ENCODE peak calls at places on chromosome 22, in six cellular contexts. One of them, this sample, is unnamed.

GRCh38 chr22:27719535-27720227 is 81.9 kb downstream of the MN1 start:
- DNase-seq in stimulated activated CD8-positive, alpha-beta memory T cell treated with anti-CD3 and anti-CD28 coated beads, Interleukin-15, amount 100 ng/mL, for 24 hours: no peak
- DNase-seq in T1000: no peak
- DNase-seq in AG09309: no peak
- DNase-seq in GOT3: no peak
- DNase-seq in HT1080: peak
- DNase-seq in this sample: no peak

GRCh38 chr22:45834795-45835194 is 142.2 kb downstream of the WNT7B start:
- DNase-seq in stimulated activated CD8-positive, alpha-beta memory T cell treated with anti-CD3 and anti-CD28 coated beads, Interleukin-15, amount 100 ng/mL, for 24 hours: no peak
- DNase-seq in T1000: no peak
- DNase-seq in AG09309: no peak
- DNase-seq in GOT3: no peak
- DNase-seq in HT1080: no peak
- DNase-seq in this sample: no peak

GRCh38 chr22:40552070-40552469 is 84.4 kb downstream of the MRTFA start:
- DNase-seq in stimulated activated CD8-positive, alpha-beta memory T cell treated with anti-CD3 and anti-CD28 coated beads, Interleukin-15, amount 100 ng/mL, for 24 hours: no peak
- DNase-seq in T1000: no peak
- DNase-seq in AG09309: no peak
- DNase-seq in GOT3: no peak
- DNase-seq in HT1080: no peak
- DNase-seq in this sample: no peak

GRCh38 chr22:37501610-37502341 is 15.6 kb upstream of the MFNG start:
- DNase-seq in stimulated activated CD8-positive, alpha-beta memory T cell treated with anti-CD3 and anti-CD28 coated beads, Interleukin-15, amount 100 ng/mL, for 24 hours: no peak
- DNase-seq in T1000: no peak
- DNase-seq in AG09309: peak
- DNase-seq in GOT3: no peak
- DNase-seq in HT1080: peak
- DNase-seq in this sample: no peak

GRCh38 chr22:38230108-38230825 is 28.5 kb downstream of the MAFF start:
- DNase-seq in stimulated activated CD8-positive, alpha-beta memory T cell treated with anti-CD3 and anti-CD28 coated beads, Interleukin-15, amount 100 ng/mL, for 24 hours: no peak
- DNase-seq in T1000: no peak
- DNase-seq in AG09309: no peak
- DNase-seq in GOT3: no peak
- DNase-seq in HT1080: no peak
- DNase-seq in this sample: no peak

GRCh38 chr22:44801476-44801875 is 49.1 kb downstream of the ARHGAP8 start:
- DNase-seq in stimulated activated CD8-positive, alpha-beta memory T cell treated with anti-CD3 and anti-CD28 coated beads, Interleukin-15, amount 100 ng/mL, for 24 hours: no peak
- DNase-seq in T1000: no peak
- DNase-seq in AG09309: no peak
- DNase-seq in GOT3: no peak
- DNase-seq in HT1080: no peak
- DNase-seq in this sample: no peak

GRCh38 chr22:27673839-27674238 is 127.7 kb downstream of the MN1 start:
- DNase-seq in stimulated activated CD8-positive, alpha-beta memory T cell treated with anti-CD3 and anti-CD28 coated beads, Interleukin-15, amount 100 ng/mL, for 24 hours: no peak
- DNase-seq in T1000: no peak
- DNase-seq in AG09309: no peak
- DNase-seq in GOT3: no peak
- DNase-seq in HT1080: no peak
- DNase-seq in this sample: no peak

GRCh38 chr22:48098243-48098935 is 1335.9 kb downstream of the TBC1D22A start:
- DNase-seq in stimulated activated CD8-positive, alpha-beta memory T cell treated with anti-CD3 and anti-CD28 coated beads, Interleukin-15, amount 100 ng/mL, for 24 hours: no peak
- DNase-seq in T1000: no peak
- DNase-seq in AG09309: no peak
- DNase-seq in GOT3: no peak
- DNase-seq in HT1080: no peak
- DNase-seq in this sample: peak

GRCh38 chr22:38861170-38861874 is 10.7 kb downstream of the CBX6 start:
- DNase-seq in stimulated activated CD8-positive, alpha-beta memory T cell treated with anti-CD3 and anti-CD28 coated beads, Interleukin-15, amount 100 ng/mL, for 24 hours: no peak
- DNase-seq in T1000: no peak
- DNase-seq in AG09309: no peak
- DNase-seq in GOT3: no peak
- DNase-seq in HT1080: no peak
- DNase-seq in this sample: no peak

GRCh38 chr22:49979587-49980264 is 19.2 kb downstream of the PIM3 start:
- DNase-seq in stimulated activated CD8-positive, alpha-beta memory T cell treated with anti-CD3 and anti-CD28 coated beads, Interleukin-15, amount 100 ng/mL, for 24 hours: no peak
- DNase-seq in T1000: no peak
- DNase-seq in AG09309: no peak
- DNase-seq in GOT3: no peak
- DNase-seq in HT1080: peak
- DNase-seq in this sample: no peak

GRCh38 chr22:30186535-30186934 is 60.0 kb downstream of the LIF start:
- DNase-seq in stimulated activated CD8-positive, alpha-beta memory T cell treated with anti-CD3 and anti-CD28 coated beads, Interleukin-15, amount 100 ng/mL, for 24 hours: no peak
- DNase-seq in T1000: no peak
- DNase-seq in AG09309: no peak
- DNase-seq in GOT3: no peak
- DNase-seq in HT1080: no peak
- DNase-seq in this sample: no peak

GRCh38 chr22:46851941-46852340 is 89.5 kb downstream of the TBC1D22A start:
- DNase-seq in stimulated activated CD8-positive, alpha-beta memory T cell treated with anti-CD3 and anti-CD28 coated beads, Interleukin-15, amount 100 ng/mL, for 24 hours: no peak
- DNase-seq in T1000: no peak
- DNase-seq in AG09309: no peak
- DNase-seq in GOT3: no peak
- DNase-seq in HT1080: no peak
- DNase-seq in this sample: no peak

GRCh38 chr22:23836281-23836680 is 2.5 kb downstream of the DERL3 start:
- DNase-seq in stimulated activated CD8-positive, alpha-beta memory T cell treated with anti-CD3 and anti-CD28 coated beads, Interleukin-15, amount 100 ng/mL, for 24 hours: no peak
- DNase-seq in T1000: no peak
- DNase-seq in AG09309: no peak
- DNase-seq in GOT3: no peak
- DNase-seq in HT1080: no peak
- DNase-seq in this sample: no peak

GRCh38 chr22:46933526-46933925 is 171.1 kb downstream of the TBC1D22A start:
- DNase-seq in stimulated activated CD8-positive, alpha-beta memory T cell treated with anti-CD3 and anti-CD28 coated beads, Interleukin-15, amount 100 ng/mL, for 24 hours: no peak
- DNase-seq in T1000: no peak
- DNase-seq in AG09309: no peak
- DNase-seq in GOT3: no peak
- DNase-seq in HT1080: no peak
- DNase-seq in this sample: no peak

GRCh38 chr22:37747090-37747714 is 50.4 kb downstream of the TRIOBP start:
- DNase-seq in stimulated activated CD8-positive, alpha-beta memory T cell treated with anti-CD3 and anti-CD28 coated beads, Interleukin-15, amount 100 ng/mL, for 24 hours: no peak
- DNase-seq in T1000: peak
- DNase-seq in AG09309: no peak
- DNase-seq in GOT3: no peak
- DNase-seq in HT1080: peak
- DNase-seq in this sample: no peak

GRCh38 chr22:20903093-20903492 is 14.1 kb upstream of the CRKL start:
- DNase-seq in stimulated activated CD8-positive, alpha-beta memory T cell treated with anti-CD3 and anti-CD28 coated beads, Interleukin-15, amount 100 ng/mL, for 24 hours: no peak
- DNase-seq in T1000: no peak
- DNase-seq in AG09309: no peak
- DNase-seq in GOT3: no peak
- DNase-seq in HT1080: no peak
- DNase-seq in this sample: no peak

GRCh38 chr22:23503736-23504440 is 76.2 kb downstream of the IGLL1 start:
- DNase-seq in stimulated activated CD8-positive, alpha-beta memory T cell treated with anti-CD3 and anti-CD28 coated beads, Interleukin-15, amount 100 ng/mL, for 24 hours: no peak
- DNase-seq in T1000: no peak
- DNase-seq in AG09309: no peak
- DNase-seq in GOT3: no peak
- DNase-seq in HT1080: no peak
- DNase-seq in this sample: no peak

GRCh38 chr22:44845796-44846720 is 93.7 kb downstream of the ARHGAP8 start:
- DNase-seq in stimulated activated CD8-positive, alpha-beta memory T cell treated with anti-CD3 and anti-CD28 coated beads, Interleukin-15, amount 100 ng/mL, for 24 hours: no peak
- DNase-seq in T1000: no peak
- DNase-seq in AG09309: no peak
- DNase-seq in GOT3: no peak
- DNase-seq in HT1080: no peak
- DNase-seq in this sample: no peak

GRCh38 chr22:32618461-32619140 is 144.0 kb downstream of the FBXO7 start:
- DNase-seq in stimulated activated CD8-positive, alpha-beta memory T cell treated with anti-CD3 and anti-CD28 coated beads, Interleukin-15, amount 100 ng/mL, for 24 hours: no peak
- DNase-seq in T1000: no peak
- DNase-seq in AG09309: no peak
- DNase-seq in GOT3: no peak
- DNase-seq in HT1080: no peak
- DNase-seq in this sample: no peak

GRCh38 chr22:49262167-49262566 is 565.5 kb downstream of the BRD1 start:
- DNase-seq in stimulated activated CD8-positive, alpha-beta memory T cell treated with anti-CD3 and anti-CD28 coated beads, Interleukin-15, amount 100 ng/mL, for 24 hours: no peak
- DNase-seq in T1000: no peak
- DNase-seq in AG09309: no peak
- DNase-seq in GOT3: no peak
- DNase-seq in HT1080: no peak
- DNase-seq in this sample: no peak